ENCODE peak calls at places on chromosomes 6 and 20, in six cellular contexts. One of them, this sample, is unnamed.

GRCh38 chr20:57175397-57176010 is 90.9 kb downstream of the BMP7 start:
- DNase-seq in NCI-H187: no peak
- DNase-seq in A549: no peak
- DNase-seq in PC-3: no peak
- DNase-seq in cardiac muscle cell: no peak
- DNase-seq in hepatic stellate cell: no peak
- DNase-seq in this sample: no peak

GRCh38 chr6:85594197-85594930 is 706 bp upstream of the SNX14 start:
- DNase-seq in NCI-H187: no peak
- DNase-seq in A549: no peak
- DNase-seq in PC-3: no peak
- DNase-seq in cardiac muscle cell: peak; percentile 56
- DNase-seq in hepatic stellate cell: no peak
- DNase-seq in this sample: peak; percentile 19

GRCh38 chr20:63942250-63943006 is 13.8 kb downstream of the UCKL1 start:
- DNase-seq in NCI-H187: no peak
- DNase-seq in A549: peak; percentile 52
- DNase-seq in PC-3: no peak
- DNase-seq in cardiac muscle cell: peak; percentile 74
- DNase-seq in hepatic stellate cell: no peak
- DNase-seq in this sample: no peak

GRCh38 chr6:155418017-155418749 is 37.5 kb downstream of the NOX3 start:
- DNase-seq in NCI-H187: no peak
- DNase-seq in A549: no peak
- DNase-seq in PC-3: no peak
- DNase-seq in cardiac muscle cell: no peak
- DNase-seq in hepatic stellate cell: peak; percentile 20
- DNase-seq in this sample: no peak

GRCh38 chr6:4909063-4909645 is 94.7 kb downstream of the RPP40 start:
- DNase-seq in NCI-H187: peak; percentile 25
- DNase-seq in A549: no peak
- DNase-seq in PC-3: no peak
- DNase-seq in cardiac muscle cell: no peak
- DNase-seq in hepatic stellate cell: no peak
- DNase-seq in this sample: no peak

GRCh38 chr6:82617648-82618047 is 254.0 kb downstream of the TPBG start:
- DNase-seq in NCI-H187: no peak
- DNase-seq in A549: no peak
- DNase-seq in PC-3: no peak
- DNase-seq in cardiac muscle cell: no peak
- DNase-seq in hepatic stellate cell: no peak
- DNase-seq in this sample: no peak

GRCh38 chr6:89690944-89691324 is 52.4 kb upstream of the LYRM2 start:
- DNase-seq in NCI-H187: no peak
- DNase-seq in A549: no peak
- DNase-seq in PC-3: no peak
- DNase-seq in cardiac muscle cell: no peak
- DNase-seq in hepatic stellate cell: no peak
- DNase-seq in this sample: no peak

GRCh38 chr20:41376349-41376748 is 9.7 kb upstream of the EMILIN3 start:
- DNase-seq in NCI-H187: no peak
- DNase-seq in A549: no peak
- DNase-seq in PC-3: no peak
- DNase-seq in cardiac muscle cell: no peak
- DNase-seq in hepatic stellate cell: no peak
- DNase-seq in this sample: no peak

GRCh38 chr20:51129201-51129671 is 106.3 kb upstream of the KCNG1 start:
- DNase-seq in NCI-H187: no peak
- DNase-seq in A549: no peak
- DNase-seq in PC-3: no peak
- DNase-seq in cardiac muscle cell: peak; percentile 71
- DNase-seq in hepatic stellate cell: no peak
- DNase-seq in this sample: no peak

This sample was measured in putamen.